ENCODE peak calls at places on chromosome 22, in eight cellular contexts. One of them, this sample, is unnamed.

GRCh38 chr22:36036167-36036624 is 7.6 kb upstream of the RBFOX2 start:
- DNase-seq in lower lobe of right lung: no peak
- DNase-seq in foreskin fibroblast: no peak
- DNase-seq in esophagus muscularis mucosa: no peak
- DNase-seq in iris pigment epithelial cell: no peak
- DNase-seq in stimulated activated CD4-positive, alpha-beta T cell treated with anti-CD3 and anti-CD28 coated beads, Interleukin-2, amount 100 ng/mL, for 48 hours: no peak
- DNase-seq in adrenal gland: no peak
- DNase-seq in activated CD4-positive, CD25-positive, alpha-beta regulatory T cell treated with anti-CD3 and anti-CD28 coated beads, Interleukin-2, amount 50 U/mL, for 16 hours: no peak
- DNase-seq in this sample: no peak

GRCh38 chr22:43396934-43397457 is 14.8 kb upstream of the MPPED1 start:
- DNase-seq in lower lobe of right lung: no peak
- DNase-seq in foreskin fibroblast: no peak
- DNase-seq in esophagus muscularis mucosa: no peak
- DNase-seq in iris pigment epithelial cell: no peak
- DNase-seq in stimulated activated CD4-positive, alpha-beta T cell treated with anti-CD3 and anti-CD28 coated beads, Interleukin-2, amount 100 ng/mL, for 48 hours: no peak
- DNase-seq in adrenal gland: no peak
- DNase-seq in activated CD4-positive, CD25-positive, alpha-beta regulatory T cell treated with anti-CD3 and anti-CD28 coated beads, Interleukin-2, amount 50 U/mL, for 16 hours: no peak
- DNase-seq in this sample: no peak

GRCh38 chr22:39712938-39713525 is 142.5 kb downstream of the CACNA1I start:
- DNase-seq in lower lobe of right lung: peak
- DNase-seq in foreskin fibroblast: no peak
- DNase-seq in esophagus muscularis mucosa: no peak
- DNase-seq in iris pigment epithelial cell: no peak
- DNase-seq in stimulated activated CD4-positive, alpha-beta T cell treated with anti-CD3 and anti-CD28 coated beads, Interleukin-2, amount 100 ng/mL, for 48 hours: no peak
- DNase-seq in adrenal gland: no peak
- DNase-seq in activated CD4-positive, CD25-positive, alpha-beta regulatory T cell treated with anti-CD3 and anti-CD28 coated beads, Interleukin-2, amount 50 U/mL, for 16 hours: no peak
- DNase-seq in this sample: no peak

GRCh38 chr22:35399114-35399677 is 744 bp upstream of the MCM5 start:
- DNase-seq in lower lobe of right lung: no peak
- DNase-seq in foreskin fibroblast: no peak
- DNase-seq in esophagus muscularis mucosa: no peak
- DNase-seq in iris pigment epithelial cell: no peak
- DNase-seq in stimulated activated CD4-positive, alpha-beta T cell treated with anti-CD3 and anti-CD28 coated beads, Interleukin-2, amount 100 ng/mL, for 48 hours: no peak
- DNase-seq in adrenal gland: no peak
- DNase-seq in activated CD4-positive, CD25-positive, alpha-beta regulatory T cell treated with anti-CD3 and anti-CD28 coated beads, Interleukin-2, amount 50 U/mL, for 16 hours: no peak
- DNase-seq in this sample: peak

GRCh38 chr22:23127788-23128187 is 14.0 kb downstream of the RSPH14 start:
- DNase-seq in lower lobe of right lung: no peak
- DNase-seq in foreskin fibroblast: no peak
- DNase-seq in esophagus muscularis mucosa: no peak
- DNase-seq in iris pigment epithelial cell: no peak
- DNase-seq in stimulated activated CD4-positive, alpha-beta T cell treated with anti-CD3 and anti-CD28 coated beads, Interleukin-2, amount 100 ng/mL, for 48 hours: no peak
- DNase-seq in adrenal gland: no peak
- DNase-seq in activated CD4-positive, CD25-positive, alpha-beta regulatory T cell treated with anti-CD3 and anti-CD28 coated beads, Interleukin-2, amount 50 U/mL, for 16 hours: no peak
- DNase-seq in this sample: no peak

GRCh38 chr22:19805821-19806212 is 45.2 kb downstream of the TBX1 start:
- DNase-seq in lower lobe of right lung: peak
- DNase-seq in foreskin fibroblast: peak
- DNase-seq in esophagus muscularis mucosa: no peak
- DNase-seq in iris pigment epithelial cell: no peak
- DNase-seq in stimulated activated CD4-positive, alpha-beta T cell treated with anti-CD3 and anti-CD28 coated beads, Interleukin-2, amount 100 ng/mL, for 48 hours: no peak
- DNase-seq in adrenal gland: no peak
- DNase-seq in activated CD4-positive, CD25-positive, alpha-beta regulatory T cell treated with anti-CD3 and anti-CD28 coated beads, Interleukin-2, amount 50 U/mL, for 16 hours: no peak
- DNase-seq in this sample: no peak

GRCh38 chr22:30234786-30235470 is 11.6 kb downstream of the LIF start:
- DNase-seq in lower lobe of right lung: no peak
- DNase-seq in foreskin fibroblast: peak
- DNase-seq in esophagus muscularis mucosa: no peak
- DNase-seq in iris pigment epithelial cell: peak
- DNase-seq in stimulated activated CD4-positive, alpha-beta T cell treated with anti-CD3 and anti-CD28 coated beads, Interleukin-2, amount 100 ng/mL, for 48 hours: no peak
- DNase-seq in adrenal gland: peak
- DNase-seq in activated CD4-positive, CD25-positive, alpha-beta regulatory T cell treated with anti-CD3 and anti-CD28 coated beads, Interleukin-2, amount 50 U/mL, for 16 hours: no peak
- DNase-seq in this sample: no peak

GRCh38 chr22:39360674-39361413 is 11.1 kb downstream of the SYNGR1 start:
- DNase-seq in lower lobe of right lung: no peak
- DNase-seq in foreskin fibroblast: no peak
- DNase-seq in esophagus muscularis mucosa: no peak
- DNase-seq in iris pigment epithelial cell: no peak
- DNase-seq in stimulated activated CD4-positive, alpha-beta T cell treated with anti-CD3 and anti-CD28 coated beads, Interleukin-2, amount 100 ng/mL, for 48 hours: no peak
- DNase-seq in adrenal gland: no peak
- DNase-seq in activated CD4-positive, CD25-positive, alpha-beta regulatory T cell treated with anti-CD3 and anti-CD28 coated beads, Interleukin-2, amount 50 U/mL, for 16 hours: no peak
- DNase-seq in this sample: no peak

GRCh38 chr22:21961886-21962654 is 9.4 kb upstream of the PPM1F start:
- DNase-seq in lower lobe of right lung: no peak
- DNase-seq in foreskin fibroblast: peak
- DNase-seq in esophagus muscularis mucosa: no peak
- DNase-seq in iris pigment epithelial cell: peak
- DNase-seq in stimulated activated CD4-positive, alpha-beta T cell treated with anti-CD3 and anti-CD28 coated beads, Interleukin-2, amount 100 ng/mL, for 48 hours: no peak
- DNase-seq in adrenal gland: peak
- DNase-seq in activated CD4-positive, CD25-positive, alpha-beta regulatory T cell treated with anti-CD3 and anti-CD28 coated beads, Interleukin-2, amount 50 U/mL, for 16 hours: no peak
- DNase-seq in this sample: no peak

GRCh38 chr22:44925465-44926123 is 84.2 kb downstream of the PHF21B start:
- DNase-seq in lower lobe of right lung: peak
- DNase-seq in foreskin fibroblast: no peak
- DNase-seq in esophagus muscularis mucosa: no peak
- DNase-seq in iris pigment epithelial cell: no peak
- DNase-seq in stimulated activated CD4-positive, alpha-beta T cell treated with anti-CD3 and anti-CD28 coated beads, Interleukin-2, amount 100 ng/mL, for 48 hours: no peak
- DNase-seq in adrenal gland: no peak
- DNase-seq in activated CD4-positive, CD25-positive, alpha-beta regulatory T cell treated with anti-CD3 and anti-CD28 coated beads, Interleukin-2, amount 50 U/mL, for 16 hours: no peak
- DNase-seq in this sample: no peak

GRCh38 chr22:44289429-44290171 is 23.2 kb downstream of the SHISAL1 start:
- DNase-seq in lower lobe of right lung: no peak
- DNase-seq in foreskin fibroblast: peak
- DNase-seq in esophagus muscularis mucosa: no peak
- DNase-seq in iris pigment epithelial cell: no peak
- DNase-seq in stimulated activated CD4-positive, alpha-beta T cell treated with anti-CD3 and anti-CD28 coated beads, Interleukin-2, amount 100 ng/mL, for 48 hours: no peak
- DNase-seq in adrenal gland: no peak
- DNase-seq in activated CD4-positive, CD25-positive, alpha-beta regulatory T cell treated with anti-CD3 and anti-CD28 coated beads, Interleukin-2, amount 50 U/mL, for 16 hours: no peak
- DNase-seq in this sample: no peak

GRCh38 chr22:24303007-24303406 is 32.4 kb downstream of the SPECC1L start:
- DNase-seq in lower lobe of right lung: no peak
- DNase-seq in foreskin fibroblast: no peak
- DNase-seq in esophagus muscularis mucosa: no peak
- DNase-seq in iris pigment epithelial cell: no peak
- DNase-seq in stimulated activated CD4-positive, alpha-beta T cell treated with anti-CD3 and anti-CD28 coated beads, Interleukin-2, amount 100 ng/mL, for 48 hours: no peak
- DNase-seq in adrenal gland: no peak
- DNase-seq in activated CD4-positive, CD25-positive, alpha-beta regulatory T cell treated with anti-CD3 and anti-CD28 coated beads, Interleukin-2, amount 50 U/mL, for 16 hours: no peak
- DNase-seq in this sample: no peak

GRCh38 chr22:42688241-42688913 is 32.3 kb downstream of the A4GALT start:
- DNase-seq in lower lobe of right lung: peak
- DNase-seq in foreskin fibroblast: peak
- DNase-seq in esophagus muscularis mucosa: peak
- DNase-seq in iris pigment epithelial cell: peak
- DNase-seq in stimulated activated CD4-positive, alpha-beta T cell treated with anti-CD3 and anti-CD28 coated beads, Interleukin-2, amount 100 ng/mL, for 48 hours: no peak
- DNase-seq in adrenal gland: peak
- DNase-seq in activated CD4-positive, CD25-positive, alpha-beta regulatory T cell treated with anti-CD3 and anti-CD28 coated beads, Interleukin-2, amount 50 U/mL, for 16 hours: no peak
- DNase-seq in this sample: no peak

GRCh38 chr22:46028069-46028991 is 51.4 kb upstream of the WNT7B start:
- DNase-seq in lower lobe of right lung: peak
- DNase-seq in foreskin fibroblast: no peak
- DNase-seq in esophagus muscularis mucosa: no peak
- DNase-seq in iris pigment epithelial cell: no peak
- DNase-seq in stimulated activated CD4-positive, alpha-beta T cell treated with anti-CD3 and anti-CD28 coated beads, Interleukin-2, amount 100 ng/mL, for 48 hours: no peak
- DNase-seq in adrenal gland: no peak
- DNase-seq in activated CD4-positive, CD25-positive, alpha-beta regulatory T cell treated with anti-CD3 and anti-CD28 coated beads, Interleukin-2, amount 50 U/mL, for 16 hours: no peak
- DNase-seq in this sample: no peak

GRCh38 chr22:37807410-37808293 is at the start of gene GCAT:
- DNase-seq in lower lobe of right lung: peak
- DNase-seq in foreskin fibroblast: peak
- DNase-seq in esophagus muscularis mucosa: peak
- DNase-seq in iris pigment epithelial cell: peak
- DNase-seq in stimulated activated CD4-positive, alpha-beta T cell treated with anti-CD3 and anti-CD28 coated beads, Interleukin-2, amount 100 ng/mL, for 48 hours: peak
- DNase-seq in adrenal gland: peak
- DNase-seq in activated CD4-positive, CD25-positive, alpha-beta regulatory T cell treated with anti-CD3 and anti-CD28 coated beads, Interleukin-2, amount 50 U/mL, for 16 hours: peak
- DNase-seq in this sample: peak

GRCh38 chr22:42500164-42500835 is 19.3 kb downstream of the RRP7A start:
- DNase-seq in lower lobe of right lung: peak
- DNase-seq in foreskin fibroblast: peak
- DNase-seq in esophagus muscularis mucosa: peak
- DNase-seq in iris pigment epithelial cell: peak
- DNase-seq in stimulated activated CD4-positive, alpha-beta T cell treated with anti-CD3 and anti-CD28 coated beads, Interleukin-2, amount 100 ng/mL, for 48 hours: peak
- DNase-seq in adrenal gland: peak
- DNase-seq in activated CD4-positive, CD25-positive, alpha-beta regulatory T cell treated with anti-CD3 and anti-CD28 coated beads, Interleukin-2, amount 50 U/mL, for 16 hours: peak
- DNase-seq in this sample: peak

GRCh38 chr22:37218771-37219411 is 6.6 kb upstream of the SSTR3 start:
- DNase-seq in lower lobe of right lung: no peak
- DNase-seq in foreskin fibroblast: no peak
- DNase-seq in esophagus muscularis mucosa: no peak
- DNase-seq in iris pigment epithelial cell: no peak
- DNase-seq in stimulated activated CD4-positive, alpha-beta T cell treated with anti-CD3 and anti-CD28 coated beads, Interleukin-2, amount 100 ng/mL, for 48 hours: peak
- DNase-seq in adrenal gland: no peak
- DNase-seq in activated CD4-positive, CD25-positive, alpha-beta regulatory T cell treated with anti-CD3 and anti-CD28 coated beads, Interleukin-2, amount 50 U/mL, for 16 hours: peak
- DNase-seq in this sample: peak

GRCh38 chr22:50699754-50700386 is 27.2 kb downstream of the SHANK3 start:
- DNase-seq in lower lobe of right lung: peak
- DNase-seq in foreskin fibroblast: no peak
- DNase-seq in esophagus muscularis mucosa: no peak
- DNase-seq in iris pigment epithelial cell: no peak
- DNase-seq in stimulated activated CD4-positive, alpha-beta T cell treated with anti-CD3 and anti-CD28 coated beads, Interleukin-2, amount 100 ng/mL, for 48 hours: no peak
- DNase-seq in adrenal gland: no peak
- DNase-seq in activated CD4-positive, CD25-positive, alpha-beta regulatory T cell treated with anti-CD3 and anti-CD28 coated beads, Interleukin-2, amount 50 U/mL, for 16 hours: no peak
- DNase-seq in this sample: no peak

GRCh38 chr22:44026066-44026629 is 2.0 kb downstream of the PARVB start:
- DNase-seq in lower lobe of right lung: peak
- DNase-seq in foreskin fibroblast: no peak
- DNase-seq in esophagus muscularis mucosa: no peak
- DNase-seq in iris pigment epithelial cell: no peak
- DNase-seq in stimulated activated CD4-positive, alpha-beta T cell treated with anti-CD3 and anti-CD28 coated beads, Interleukin-2, amount 100 ng/mL, for 48 hours: no peak
- DNase-seq in adrenal gland: no peak
- DNase-seq in activated CD4-positive, CD25-positive, alpha-beta regulatory T cell treated with anti-CD3 and anti-CD28 coated beads, Interleukin-2, amount 50 U/mL, for 16 hours: no peak
- DNase-seq in this sample: no peak

This sample was measured in stimulated activated naive CD8-positive, alpha-beta T cell treated with anti-CD3 and anti-CD28 coated beads, Interleukin-15, amount 100 ng/mL, for 72 hours.